ENCODE peak calls at places on chromosomes 1 and 21, in eight cellular contexts. One of them, this sample, is unnamed.

GRCh38 chr1:81834921-81835698 is 34.4 kb downstream of the ADGRL2 start:
- DNase-seq in upper lobe of left lung: no peak
- DNase-seq in left colon: no peak
- DNase-seq in mesenchymal stem cell: peak; percentile 47
- DNase-seq in osteocyte: no peak
- DNase-seq in T-helper 9 cell: no peak
- DNase-seq in iPS-NIHi11: no peak
- DNase-seq in adrenal gland: no peak
- DNase-seq in this sample: peak; percentile 18

GRCh38 chr1:54384471-54384870 is 21.7 kb downstream of the SSBP3 start:
- DNase-seq in upper lobe of left lung: no peak
- DNase-seq in left colon: no peak
- DNase-seq in mesenchymal stem cell: no peak
- DNase-seq in osteocyte: no peak
- DNase-seq in T-helper 9 cell: no peak
- DNase-seq in iPS-NIHi11: no peak
- DNase-seq in adrenal gland: no peak
- DNase-seq in this sample: no peak

GRCh38 chr1:173532237-173532636 is 55.1 kb downstream of the PRDX6 start:
- DNase-seq in upper lobe of left lung: no peak
- DNase-seq in left colon: no peak
- DNase-seq in mesenchymal stem cell: peak; percentile 27
- DNase-seq in osteocyte: no peak
- DNase-seq in T-helper 9 cell: no peak
- DNase-seq in iPS-NIHi11: no peak
- DNase-seq in adrenal gland: no peak
- DNase-seq in this sample: no peak

GRCh38 chr21:33247596-33247995 is 17.9 kb downstream of the IFNAR2 start:
- DNase-seq in upper lobe of left lung: no peak
- DNase-seq in left colon: no peak
- DNase-seq in mesenchymal stem cell: no peak
- DNase-seq in osteocyte: no peak
- DNase-seq in T-helper 9 cell: no peak
- DNase-seq in iPS-NIHi11: no peak
- DNase-seq in adrenal gland: no peak
- DNase-seq in this sample: no peak

GRCh38 chr1:79161077-79161476 is 154.5 kb upstream of the ADGRL4 start:
- DNase-seq in upper lobe of left lung: no peak
- DNase-seq in left colon: no peak
- DNase-seq in mesenchymal stem cell: peak; percentile 43
- DNase-seq in osteocyte: no peak
- DNase-seq in T-helper 9 cell: no peak
- DNase-seq in iPS-NIHi11: no peak
- DNase-seq in adrenal gland: no peak
- DNase-seq in this sample: peak; percentile 57

GRCh38 chr1:1630191-1630964 is 1.6 kb upstream of the MMP23B start:
- DNase-seq in upper lobe of left lung: peak; percentile 96
- DNase-seq in left colon: peak; percentile 77
- DNase-seq in mesenchymal stem cell: peak; percentile 69
- DNase-seq in osteocyte: no peak
- DNase-seq in T-helper 9 cell: peak; percentile 90
- DNase-seq in iPS-NIHi11: peak; percentile 92
- DNase-seq in adrenal gland: peak; percentile 59
- DNase-seq in this sample: peak; percentile 83

GRCh38 chr1:51878307-51878615 is 266 bp downstream of the NRDC start:
- DNase-seq in upper lobe of left lung: no peak
- DNase-seq in left colon: no peak
- DNase-seq in mesenchymal stem cell: no peak
- DNase-seq in osteocyte: no peak
- DNase-seq in T-helper 9 cell: no peak
- DNase-seq in iPS-NIHi11: peak; percentile 37
- DNase-seq in adrenal gland: no peak
- DNase-seq in this sample: no peak

GRCh38 chr1:236913371-236914037 is 90.7 kb downstream of the MT1HL1 start:
- DNase-seq in upper lobe of left lung: no peak
- DNase-seq in left colon: no peak
- DNase-seq in mesenchymal stem cell: no peak
- DNase-seq in osteocyte: no peak
- DNase-seq in T-helper 9 cell: no peak
- DNase-seq in iPS-NIHi11: no peak
- DNase-seq in adrenal gland: no peak
- DNase-seq in this sample: peak; percentile 65

GRCh38 chr1:165508291-165508690 is 35.5 kb upstream of the LRRC52 start:
- DNase-seq in upper lobe of left lung: no peak
- DNase-seq in left colon: no peak
- DNase-seq in mesenchymal stem cell: no peak
- DNase-seq in osteocyte: no peak
- DNase-seq in T-helper 9 cell: no peak
- DNase-seq in iPS-NIHi11: no peak
- DNase-seq in adrenal gland: no peak
- DNase-seq in this sample: no peak

GRCh38 chr1:185670187-185670627 is 64.0 kb upstream of the HMCN1 start:
- DNase-seq in upper lobe of left lung: no peak
- DNase-seq in left colon: no peak
- DNase-seq in mesenchymal stem cell: peak; percentile 59
- DNase-seq in osteocyte: no peak
- DNase-seq in T-helper 9 cell: peak; percentile 35
- DNase-seq in iPS-NIHi11: peak; percentile 19
- DNase-seq in adrenal gland: peak; percentile 37
- DNase-seq in this sample: peak; percentile 54

GRCh38 chr1:53330819-53331218 is 2.9 kb upstream of the LRP8 start:
- DNase-seq in upper lobe of left lung: no peak
- DNase-seq in left colon: peak; percentile 20
- DNase-seq in mesenchymal stem cell: no peak
- DNase-seq in osteocyte: no peak
- DNase-seq in T-helper 9 cell: no peak
- DNase-seq in iPS-NIHi11: no peak
- DNase-seq in adrenal gland: peak; percentile 12
- DNase-seq in this sample: no peak

GRCh38 chr1:218156602-218157001 is 128.5 kb upstream of the RRP15 start:
- DNase-seq in upper lobe of left lung: peak; percentile 55
- DNase-seq in left colon: no peak
- DNase-seq in mesenchymal stem cell: no peak
- DNase-seq in osteocyte: no peak
- DNase-seq in T-helper 9 cell: no peak
- DNase-seq in iPS-NIHi11: peak; percentile 84
- DNase-seq in adrenal gland: no peak
- DNase-seq in this sample: no peak

GRCh38 chr1:231964241-231964640 is 337.7 kb downstream of the DISC1 start:
- DNase-seq in upper lobe of left lung: no peak
- DNase-seq in left colon: no peak
- DNase-seq in mesenchymal stem cell: no peak
- DNase-seq in osteocyte: no peak
- DNase-seq in T-helper 9 cell: no peak
- DNase-seq in iPS-NIHi11: no peak
- DNase-seq in adrenal gland: no peak
- DNase-seq in this sample: no peak

GRCh38 chr21:16708431-16708830 is 804.4 kb upstream of the CXADR start:
- DNase-seq in upper lobe of left lung: no peak
- DNase-seq in left colon: no peak
- DNase-seq in mesenchymal stem cell: no peak
- DNase-seq in osteocyte: no peak
- DNase-seq in T-helper 9 cell: no peak
- DNase-seq in iPS-NIHi11: no peak
- DNase-seq in adrenal gland: no peak
- DNase-seq in this sample: no peak

GRCh38 chr1:240091614-240092300 is at the start of gene FMN2:
- DNase-seq in upper lobe of left lung: peak; percentile 85
- DNase-seq in left colon: no peak
- DNase-seq in mesenchymal stem cell: peak; percentile 26
- DNase-seq in osteocyte: peak; percentile 86
- DNase-seq in T-helper 9 cell: no peak
- DNase-seq in iPS-NIHi11: peak; percentile 88
- DNase-seq in adrenal gland: no peak
- DNase-seq in this sample: no peak

GRCh38 chr1:94335950-94336349 is 82.2 kb upstream of the ABCD3 start:
- DNase-seq in upper lobe of left lung: no peak
- DNase-seq in left colon: peak; percentile 69
- DNase-seq in mesenchymal stem cell: peak; percentile 90
- DNase-seq in osteocyte: peak; percentile 87
- DNase-seq in T-helper 9 cell: no peak
- DNase-seq in iPS-NIHi11: peak; percentile 60
- DNase-seq in adrenal gland: peak; percentile 76
- DNase-seq in this sample: peak; percentile 90

GRCh38 chr1:246117066-246117791 is 389.9 kb downstream of the SMYD3 start:
- DNase-seq in upper lobe of left lung: no peak
- DNase-seq in left colon: no peak
- DNase-seq in mesenchymal stem cell: peak; percentile 67
- DNase-seq in osteocyte: no peak
- DNase-seq in T-helper 9 cell: no peak
- DNase-seq in iPS-NIHi11: peak; percentile 56
- DNase-seq in adrenal gland: peak; percentile 43
- DNase-seq in this sample: peak; percentile 74

GRCh38 chr1:40712405-40712944 is 21.0 kb downstream of the NFYC start:
- DNase-seq in upper lobe of left lung: no peak
- DNase-seq in left colon: no peak
- DNase-seq in mesenchymal stem cell: no peak
- DNase-seq in osteocyte: no peak
- DNase-seq in T-helper 9 cell: no peak
- DNase-seq in iPS-NIHi11: no peak
- DNase-seq in adrenal gland: peak; percentile 23
- DNase-seq in this sample: no peak

GRCh38 chr1:33986389-33987095 is 122.7 kb downstream of the HMGB4 start:
- DNase-seq in upper lobe of left lung: no peak
- DNase-seq in left colon: peak; percentile 57
- DNase-seq in mesenchymal stem cell: no peak
- DNase-seq in osteocyte: no peak
- DNase-seq in T-helper 9 cell: no peak
- DNase-seq in iPS-NIHi11: no peak
- DNase-seq in adrenal gland: peak; percentile 87
- DNase-seq in this sample: no peak

GRCh38 chr1:172545349-172546004 is 12.5 kb downstream of the SUCO start:
- DNase-seq in upper lobe of left lung: no peak
- DNase-seq in left colon: no peak
- DNase-seq in mesenchymal stem cell: no peak
- DNase-seq in osteocyte: no peak
- DNase-seq in T-helper 9 cell: no peak
- DNase-seq in iPS-NIHi11: no peak
- DNase-seq in adrenal gland: no peak
- DNase-seq in this sample: no peak

GRCh38 chr1:34518146-34518545 is 236.7 kb upstream of the GJB5 start:
- DNase-seq in upper lobe of left lung: no peak
- DNase-seq in left colon: no peak
- DNase-seq in mesenchymal stem cell: no peak
- DNase-seq in osteocyte: no peak
- DNase-seq in T-helper 9 cell: no peak
- DNase-seq in iPS-NIHi11: no peak
- DNase-seq in adrenal gland: no peak
- DNase-seq in this sample: no peak

GRCh38 chr1:33878392-33878791 is 14.5 kb downstream of the HMGB4 start:
- DNase-seq in upper lobe of left lung: no peak
- DNase-seq in left colon: no peak
- DNase-seq in mesenchymal stem cell: no peak
- DNase-seq in osteocyte: no peak
- DNase-seq in T-helper 9 cell: no peak
- DNase-seq in iPS-NIHi11: no peak
- DNase-seq in adrenal gland: no peak
- DNase-seq in this sample: no peak

GRCh38 chr1:247268390-247269045 is 12.6 kb downstream of the VN1R5 start:
- DNase-seq in upper lobe of left lung: no peak
- DNase-seq in left colon: no peak
- DNase-seq in mesenchymal stem cell: no peak
- DNase-seq in osteocyte: no peak
- DNase-seq in T-helper 9 cell: no peak
- DNase-seq in iPS-NIHi11: no peak
- DNase-seq in adrenal gland: no peak
- DNase-seq in this sample: peak; percentile 44

GRCh38 chr1:93007941-93008577 is 46.8 kb upstream of the DIPK1A start:
- DNase-seq in upper lobe of left lung: no peak
- DNase-seq in left colon: no peak
- DNase-seq in mesenchymal stem cell: no peak
- DNase-seq in osteocyte: no peak
- DNase-seq in T-helper 9 cell: no peak
- DNase-seq in iPS-NIHi11: no peak
- DNase-seq in adrenal gland: no peak
- DNase-seq in this sample: peak; percentile 85

GRCh38 chr1:32361308-32361673 is 994 bp downstream of the FAM229A start:
- DNase-seq in upper lobe of left lung: no peak
- DNase-seq in left colon: no peak
- DNase-seq in mesenchymal stem cell: no peak
- DNase-seq in osteocyte: no peak
- DNase-seq in T-helper 9 cell: no peak
- DNase-seq in iPS-NIHi11: peak; percentile 52
- DNase-seq in adrenal gland: no peak
- DNase-seq in this sample: no peak

GRCh38 chr1:233269656-233270055 is 25.9 kb downstream of the PCNX2 start:
- DNase-seq in upper lobe of left lung: no peak
- DNase-seq in left colon: no peak
- DNase-seq in mesenchymal stem cell: no peak
- DNase-seq in osteocyte: no peak
- DNase-seq in T-helper 9 cell: no peak
- DNase-seq in iPS-NIHi11: no peak
- DNase-seq in adrenal gland: no peak
- DNase-seq in this sample: peak; percentile 77

GRCh38 chr1:226656601-226657277 is 82.3 kb downstream of the ITPKB start:
- DNase-seq in upper lobe of left lung: no peak
- DNase-seq in left colon: peak; percentile 65
- DNase-seq in mesenchymal stem cell: peak; percentile 74
- DNase-seq in osteocyte: no peak
- DNase-seq in T-helper 9 cell: no peak
- DNase-seq in iPS-NIHi11: no peak
- DNase-seq in adrenal gland: no peak
- DNase-seq in this sample: peak; percentile 59

GRCh38 chr1:175129182-175129581 is 61.5 kb downstream of the TNN start:
- DNase-seq in upper lobe of left lung: no peak
- DNase-seq in left colon: no peak
- DNase-seq in mesenchymal stem cell: peak; percentile 54
- DNase-seq in osteocyte: no peak
- DNase-seq in T-helper 9 cell: no peak
- DNase-seq in iPS-NIHi11: no peak
- DNase-seq in adrenal gland: no peak
- DNase-seq in this sample: no peak

GRCh38 chr1:154807048-154807591 is 63.0 kb downstream of the KCNN3 start:
- DNase-seq in upper lobe of left lung: no peak
- DNase-seq in left colon: no peak
- DNase-seq in mesenchymal stem cell: no peak
- DNase-seq in osteocyte: no peak
- DNase-seq in T-helper 9 cell: no peak
- DNase-seq in iPS-NIHi11: no peak
- DNase-seq in adrenal gland: no peak
- DNase-seq in this sample: no peak

GRCh38 chr1:201619513-201619912 is 80.6 kb downstream of the NAV1 start:
- DNase-seq in upper lobe of left lung: no peak
- DNase-seq in left colon: no peak
- DNase-seq in mesenchymal stem cell: no peak
- DNase-seq in osteocyte: no peak
- DNase-seq in T-helper 9 cell: no peak
- DNase-seq in iPS-NIHi11: no peak
- DNase-seq in adrenal gland: no peak
- DNase-seq in this sample: no peak

GRCh38 chr1:155178441-155179106 is 4.9 kb downstream of the TRIM46 start:
- DNase-seq in upper lobe of left lung: peak; percentile 84
- DNase-seq in left colon: no peak
- DNase-seq in mesenchymal stem cell: no peak
- DNase-seq in osteocyte: no peak
- DNase-seq in T-helper 9 cell: no peak
- DNase-seq in iPS-NIHi11: no peak
- DNase-seq in adrenal gland: peak; percentile 46
- DNase-seq in this sample: no peak

GRCh38 chr1:15788624-15789301 is 18.7 kb downstream of the UQCRHL start:
- DNase-seq in upper lobe of left lung: no peak
- DNase-seq in left colon: no peak
- DNase-seq in mesenchymal stem cell: peak; percentile 78
- DNase-seq in osteocyte: no peak
- DNase-seq in T-helper 9 cell: no peak
- DNase-seq in iPS-NIHi11: no peak
- DNase-seq in adrenal gland: no peak
- DNase-seq in this sample: peak; percentile 90

This sample was measured in amniotic epithelial cell.